ENCODE peak calls at places on chromosome 1, in seven cellular contexts. Y is frontal cortex, G is GM12864, O is Ammon's horn, V is activated T-helper 1 cell treated with Interleukin-2 at 50 U/mL for 16 hours, H is left ventricle myocardium inferior, J is colonic mucosa. K is an unnamed sample.

GRCh38 chr1:180230791-180231505 is 884 bp downstream of the LHX4 start:
- DNase-seq in Y (no peak), G (no peak), O (no peak), V (no peak), H (no peak), J (no peak), K (no peak)

GRCh38 chr1:227890451-227891222 is 57.1 kb downstream of the WNT9A start:
- DNase-seq in Y (no peak), G (no peak), O (no peak), V (no peak), H (no peak), J (peak; percentile 14), K (peak; percentile 58)

GRCh38 chr1:3992103-3992556 is 92.1 kb upstream of the C1orf174 start:
- DNase-seq in Y (no peak), G (no peak), O (no peak), V (no peak), H (no peak), J (no peak), K (no peak)

GRCh38 chr1:201499795-201500669 is 6.9 kb downstream of the CSRP1 start:
- DNase-seq in Y (peak; percentile 53), G (no peak), O (peak; percentile 93), V (no peak), H (peak; percentile 52), J (no peak), K (no peak)

GRCh38 chr1:31308036-31308435 is 11.2 kb downstream of the ZCCHC17 start:
- DNase-seq in Y (no peak), G (no peak), O (no peak), V (no peak), H (no peak), J (no peak), K (no peak)

GRCh38 chr1:902023-902422 is 21.7 kb upstream of the SAMD11 start:
- DNase-seq in Y (peak; percentile 5), G (no peak), O (no peak), V (no peak), H (no peak), J (no peak), K (peak; percentile 56)

GRCh38 chr1:155509064-155509463 is 53.5 kb downstream of the ASH1L start:
- DNase-seq in Y (no peak), G (no peak), O (no peak), V (no peak), H (no peak), J (no peak), K (no peak)

GRCh38 chr1:72037745-72038343 is 244.5 kb downstream of the NEGR1 start:
- DNase-seq in Y (no peak), G (no peak), O (peak; percentile 42), V (no peak), H (no peak), J (peak; percentile 56), K (no peak)

GRCh38 chr1:4825841-4826450 is 171.5 kb downstream of the AJAP1 start:
- DNase-seq in Y (peak; percentile 46), G (peak; percentile 3), O (peak; percentile 76), V (no peak), H (no peak), J (no peak), K (no peak)

GRCh38 chr1:110816945-110817344 is 56.0 kb upstream of the CD53 start:
- DNase-seq in Y (no peak), G (no peak), O (no peak), V (no peak), H (no peak), J (no peak), K (no peak)

GRCh38 chr1:62728963-62729362 is 40.8 kb upstream of the DOCK7 start:
- DNase-seq in Y (no peak), G (no peak), O (no peak), V (no peak), H (no peak), J (no peak), K (no peak)

GRCh38 chr1:33237579-33237978 is 18.7 kb upstream of the ZNF362 start:
- DNase-seq in Y (no peak), G (no peak), O (peak; percentile 24), V (no peak), H (no peak), J (no peak), K (no peak)

GRCh38 chr1:59638172-59638800 is 176.5 kb upstream of the HOOK1 start:
- DNase-seq in Y (no peak), G (no peak), O (no peak), V (no peak), H (no peak), J (no peak), K (no peak)

GRCh38 chr1:44489481-44489880 is 84.4 kb downstream of the RNF220 start:
- DNase-seq in Y (no peak), G (no peak), O (no peak), V (no peak), H (no peak), J (no peak), K (no peak)